ENCODE peak calls at places on chromosomes 4 and X, in nine cellular contexts. M is HFF-Myc, A is pancreas, F is BJ, Q is fibroblast of lung, R is psoas muscle, Y is WTC11, U is thoracic aorta, X is hepatocyte. K is an unnamed sample.

GRCh38 chrX:118240359-118240758 is 105.5 kb upstream of the WDR44 start:
- DNase-seq in U (no peak), M (no peak), Q (no peak), R (no peak), F (no peak), Y (no peak), A (no peak), X (no peak), K (no peak)

GRCh38 chr4:73908965-73909364 is 39.8 kb downstream of the CXCL1 start:
- DNase-seq in U (no peak), M (no peak), X (no peak), F (no peak), A (no peak), Q (no peak), R (no peak), Y (no peak), K (no peak)

GRCh38 chr4:10861036-10861435 is 176.5 kb upstream of the CLNK start:
- DNase-seq in Y (no peak), F (no peak), U (no peak), M (no peak), X (no peak), Q (no peak), R (no peak), A (no peak), K (no peak)

GRCh38 chr4:126794363-126794762 is 838.4 kb upstream of the INTU start:
- DNase-seq in X (no peak), R (no peak), U (no peak), A (no peak), Q (peak; percentile 68), M (no peak), F (no peak), Y (no peak), K (no peak)

GRCh38 chr4:5957091-5957490 is 61.1 kb downstream of the C4orf50 start:
- DNase-seq in F (no peak), X (no peak), R (no peak), M (no peak), Y (no peak), Q (no peak), U (no peak), A (no peak), K (no peak)

GRCh38 chrX:150594584-150594983 is 26.2 kb downstream of the MTM1 start:
- DNase-seq in M (no peak), X (no peak), R (no peak), Y (no peak), Q (no peak), F (no peak), U (no peak), A (no peak), K (no peak)

GRCh38 chr4:161817822-161818412 is 345.9 kb downstream of the FSTL5 start:
- DNase-seq in Y (no peak), A (no peak), F (no peak), Q (no peak), X (no peak), M (no peak), U (no peak), R (no peak), K (no peak)

GRCh38 chr4:31108762-31109161 is 388.6 kb downstream of the PCDH7 start:
- DNase-seq in A (no peak), X (no peak), U (no peak), F (no peak), R (no peak), Y (peak; percentile 11), Q (no peak), M (no peak), K (no peak)

GRCh38 chrX:145856181-145856580 is 38.6 kb downstream of the SLITRK2 start:
- DNase-seq in X (no peak), U (no peak), Y (no peak), A (no peak), M (no peak), F (no peak), R (no peak), Q (no peak), K (no peak)

GRCh38 chrX:125090046-125090445 is 229.6 kb upstream of the TEX13C start:
- DNase-seq in X (no peak), A (no peak), U (no peak), Q (no peak), F (no peak), Y (no peak), M (no peak), R (no peak), K (no peak)

GRCh38 chr4:39279416-39279815 is 86.7 kb downstream of the RFC1 start:
- DNase-seq in A (no peak), Y (no peak), F (no peak), M (no peak), X (no peak), R (no peak), U (no peak), Q (peak; percentile 29), K (no peak)

GRCh38 chr4:41505161-41505653 is 32.8 kb upstream of the LIMCH1 start:
- DNase-seq in R (peak; percentile 57), Q (peak; percentile 84), Y (no peak), M (no peak), A (no peak), X (no peak), U (peak; percentile 8), F (no peak), K (no peak)

GRCh38 chr4:90238141-90238540 is 110.9 kb downstream of the CCSER1 start:
- DNase-seq in A (no peak), Q (no peak), X (no peak), U (no peak), R (no peak), F (no peak), Y (no peak), M (no peak), K (no peak)

GRCh38 chr4:18935956-18936355 is 914.4 kb upstream of the LCORL start:
- DNase-seq in X (no peak), A (no peak), F (no peak), Y (peak; percentile 9), Q (peak; percentile 32), M (no peak), U (no peak), R (no peak), K (no peak)

GRCh38 chr4:18937080-18937479 is 915.5 kb upstream of the LCORL start:
- DNase-seq in Q (no peak), Y (no peak), M (no peak), U (no peak), R (no peak), X (no peak), A (no peak), F (no peak), K (no peak)

GRCh38 chr4:18932940-18933339 is 911.4 kb upstream of the LCORL start:
- DNase-seq in Y (no peak), U (no peak), F (no peak), Q (no peak), X (no peak), R (no peak), A (no peak), M (no peak), K (no peak)

GRCh38 chr4:18931643-18932373 is 910.3 kb upstream of the LCORL start:
- DNase-seq in M (no peak), A (no peak), U (no peak), Y (no peak), X (no peak), R (no peak), F (no peak), Q (no peak), K (no peak)

GRCh38 chr4:18934197-18934596 is 912.6 kb upstream of the LCORL start:
- DNase-seq in Q (peak; percentile 3), U (no peak), F (no peak), R (no peak), A (no peak), M (no peak), X (no peak), Y (no peak), K (no peak)
- TF ChIP-seq CTCF in Q (no peak), U (no peak), F (peak; percentile 27), R (no peak), A (no peak), M (no peak), X (peak; percentile 10), Y (no peak), K (no peak)

DNA sequence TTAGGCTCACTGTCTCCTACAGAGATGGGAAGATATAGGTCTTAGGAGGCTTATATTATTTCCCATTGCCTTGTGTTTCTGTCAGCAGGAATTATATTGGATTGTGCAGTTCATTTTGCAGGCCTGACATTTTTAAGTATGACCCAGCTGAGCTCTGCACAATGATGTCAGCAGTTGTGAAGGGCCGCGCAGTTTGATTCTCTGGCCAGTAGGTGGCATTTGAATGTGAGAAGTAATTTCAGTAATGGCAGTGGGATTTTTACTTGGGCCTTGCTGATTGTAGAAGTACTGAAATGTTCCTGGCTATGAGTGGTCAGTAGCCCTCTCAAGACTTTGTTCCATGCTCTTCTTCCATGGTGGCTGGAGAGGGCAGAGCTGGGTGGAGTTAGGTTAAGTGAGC is 247.2 kb upstream of the MTMR8 start:
- DNase-seq in A (no peak), X (no peak), U (no peak), Y (peak; percentile 17), M (no peak), R (no peak), F (no peak), Q (no peak), K (no peak)
- TF ChIP-seq CTCF in A (no peak), X (peak; percentile 13), U (no peak), Y (no peak), M (no peak), R (no peak), F (no peak), Q (no peak), K (peak; percentile 43)

GRCh38 chr4:166594326-166594946 is 639.9 kb downstream of the SPOCK3 start:
- DNase-seq in A (no peak), Y (peak; percentile 70), R (no peak), U (no peak), X (peak; percentile 74), F (no peak), M (peak; percentile 6), Q (peak; percentile 43), K (peak; percentile 23)
- TF ChIP-seq CTCF in A (no peak), Y (peak; percentile 61), R (no peak), U (peak; percentile 48), X (peak; percentile 80), F (peak; percentile 70), M (peak; percentile 55), Q (peak; percentile 63), K (peak; percentile 74)

GRCh38 chr4:158268553-158268952 is 58.3 kb downstream of the TMEM144 start:
- DNase-seq in Q (no peak), Y (no peak), R (no peak), X (no peak), F (no peak), M (no peak), U (no peak), A (no peak), K (no peak)
- TF ChIP-seq CTCF in Q (no peak), Y (no peak), R (no peak), X (no peak), F (no peak), M (no peak), U (no peak), A (no peak), K (no peak)

DNA sequence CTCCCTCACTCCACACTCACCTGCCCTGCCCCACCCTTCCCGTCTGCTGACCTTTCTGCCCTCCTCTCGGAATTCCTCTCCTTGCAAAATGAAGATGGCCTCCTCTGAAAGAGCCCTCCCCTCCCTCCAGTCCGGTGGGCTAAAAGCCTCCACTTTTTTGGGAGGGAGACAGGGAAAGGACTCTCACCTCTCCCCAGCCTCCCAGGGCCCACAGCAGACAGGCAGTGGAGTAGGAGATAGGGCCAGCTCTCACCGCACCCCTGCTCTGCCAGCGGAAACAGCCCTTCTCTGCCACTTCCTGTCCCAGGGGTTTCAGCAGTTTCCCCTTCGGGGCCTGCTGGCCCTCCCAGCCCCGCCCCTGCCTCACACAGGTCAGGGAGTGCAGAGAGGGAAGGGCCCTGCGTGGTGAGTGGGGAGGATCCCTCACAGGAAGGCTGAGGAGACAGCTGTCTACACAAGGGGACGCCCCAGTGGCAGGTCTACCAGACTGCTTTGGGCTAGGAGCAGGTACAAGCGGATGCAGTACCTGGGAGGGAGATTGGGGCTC is 18.2 kb downstream of the ELF4 start:
- DNase-seq in A (no peak), U (no peak), M (no peak), X (peak; percentile 32), F (no peak), R (peak; percentile 62), Y (peak; percentile 26), Q (no peak), K (no peak)
- TF ChIP-seq CTCF in A (no peak), U (no peak), M (no peak), X (no peak), F (no peak), R (no peak), Y (no peak), Q (no peak), K (no peak)

K was measured in neural crest cell.